ENCODE peak calls at places on chromosomes 16 and 17, in six cellular contexts. Q, S, M, X, C and A are unnamed samples.

GRCh38 chr17:30570191-30570590 is 93.0 kb downstream of the GOSR1 start:
- DNase-seq in S (no peak), Q (no peak), X (no peak), C (no peak), M (no peak), A (no peak)

GRCh38 chr17:30296499-30297038 is 4.8 kb upstream of the BLMH start:
- DNase-seq in C (no peak), X (no peak), M (no peak), Q (no peak), S (no peak), A (no peak)

GRCh38 chr17:77641718-77642117 is 316.8 kb upstream of the TNRC6C start:
- DNase-seq in M (no peak), S (no peak), C (no peak), X (no peak), Q (no peak), A (no peak)

GRCh38 chr16:89917773-89918452 is 749 bp upstream of the MC1R start:
- DNase-seq in M (peak; percentile 91), S (peak; percentile 81), Q (no peak), C (no peak), X (peak; percentile 65), A (peak; percentile 71)

GRCh38 chr16:70267516-70267915 is 15.8 kb upstream of the EXOSC6 start:
- DNase-seq in Q (peak; percentile 37), S (no peak), M (peak; percentile 53), X (peak; percentile 50), C (no peak), A (no peak)

GRCh38 chr17:41333836-41334235 is 16.8 kb downstream of the KRT33A start:
- DNase-seq in Q (no peak), X (no peak), M (no peak), C (no peak), S (no peak), A (no peak)

GRCh38 chr16:78461496-78461938 is 362.1 kb downstream of the WWOX start:
- DNase-seq in Q (no peak), S (no peak), M (peak; percentile 60), C (peak; percentile 37), X (no peak), A (no peak)

GRCh38 chr17:82691714-82692113 is 6.8 kb downstream of the RAB40B start:
- DNase-seq in Q (no peak), C (no peak), X (no peak), S (peak; percentile 35), M (no peak), A (no peak)

GRCh38 chr16:11977206-11978041 is 890 bp downstream of the SNX29 start:
- DNase-seq in X (peak; percentile 27), Q (no peak), C (peak; percentile 42), S (no peak), M (peak; percentile 89), A (no peak)

GRCh38 chr17:17810374-17811248 is 26.2 kb downstream of the SREBF1 start:
- DNase-seq in C (no peak), X (peak; percentile 60), S (peak; percentile 80), M (peak; percentile 53), Q (no peak), A (no peak)
- TF ChIP-seq CTCF in C (no peak), X (no peak), S (no peak), M (no peak), Q (no peak), A (no peak)

DNA sequence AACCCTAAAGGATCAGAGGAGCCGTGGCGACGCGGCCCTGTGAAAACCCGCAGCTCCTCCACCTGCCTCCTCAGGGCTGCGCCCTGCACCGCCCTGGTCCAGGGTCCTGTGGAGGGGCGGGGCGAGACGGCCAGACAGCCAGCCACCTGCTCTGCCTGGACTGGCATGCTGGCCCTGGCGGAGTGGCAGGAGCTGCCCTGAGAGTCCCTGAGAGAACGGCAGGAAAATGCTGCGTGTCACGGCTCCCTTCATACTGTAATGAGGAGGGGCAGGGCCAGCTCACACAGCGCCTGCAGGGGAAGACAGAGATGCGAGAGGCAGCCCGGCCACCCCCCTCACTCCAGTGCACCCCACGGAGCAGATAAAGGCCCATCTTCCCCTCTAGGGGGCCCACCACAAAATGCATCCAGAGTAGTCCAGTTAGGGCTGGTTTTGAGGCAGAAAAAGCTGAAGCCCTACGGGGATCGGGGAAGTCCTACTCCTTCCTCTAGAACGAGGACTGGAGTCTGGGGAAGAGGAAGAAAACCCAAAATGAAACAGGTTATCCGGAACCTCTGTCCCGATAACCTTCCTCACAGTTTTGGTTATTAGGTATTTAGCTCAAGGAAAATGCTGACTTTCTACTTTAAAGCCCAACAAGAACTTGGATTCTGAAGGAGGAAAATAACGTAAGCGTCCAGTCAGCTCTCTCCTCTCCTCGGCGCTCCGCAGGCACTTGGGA is 97.6 kb upstream of the DNAH17 start:
- DNase-seq in Q (no peak), S (no peak), M (no peak), X (no peak), C (no peak), A (no peak)
- TF ChIP-seq CTCF in Q (peak; percentile 2), S (no peak), M (no peak), X (no peak), C (no peak), A (no peak)

GRCh38 chr17:45889579-45889978 is 4.8 kb upstream of the MAPT start:
- DNase-seq in Q (no peak), S (no peak), X (no peak), C (no peak), M (no peak), A (no peak)
- TF ChIP-seq CTCF in Q (no peak), S (no peak), X (no peak), C (no peak), M (no peak), A (no peak)

GRCh38 chr16:51137097-51137496 is 14.0 kb downstream of the SALL1 start:
- DNase-seq in C (no peak), S (peak; percentile 45), M (no peak), X (no peak), Q (no peak), A (no peak)

GRCh38 chr16:51141541-51141940 is 9.5 kb downstream of the SALL1 start:
- DNase-seq in X (no peak), M (no peak), Q (no peak), C (no peak), S (peak; percentile 30), A (no peak)

GRCh38 chr16:51143166-51143565 is 7.9 kb downstream of the SALL1 start:
- DNase-seq in X (no peak), S (no peak), M (no peak), C (no peak), Q (no peak), A (no peak)

GRCh38 chr16:51139568-51139967 is 11.5 kb downstream of the SALL1 start:
- DNase-seq in X (no peak), C (no peak), M (no peak), Q (no peak), S (no peak), A (no peak)

DNA sequence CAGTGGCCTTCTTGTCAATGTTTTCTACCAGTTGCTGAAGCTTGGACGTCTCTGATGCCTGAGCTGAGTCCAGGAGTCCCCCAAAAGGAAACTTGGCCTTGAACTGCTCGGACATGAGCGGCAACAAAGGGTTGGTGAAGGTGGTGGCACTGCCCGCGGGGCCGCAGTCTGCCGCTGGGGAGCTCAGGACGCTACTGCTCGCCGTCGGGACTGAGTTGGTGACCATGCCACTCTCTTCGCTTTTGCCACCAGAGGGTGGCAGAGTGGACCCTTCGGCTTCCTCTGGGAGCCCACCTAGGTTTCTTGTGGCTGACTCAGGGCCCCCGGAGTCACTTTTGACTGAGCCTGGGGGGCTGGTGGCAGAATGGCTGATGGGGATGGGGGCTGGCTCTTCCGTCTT is 11.0 kb downstream of the SALL1 start:
- DNase-seq in Q (no peak), C (no peak), M (no peak), X (no peak), S (peak; percentile 29), A (no peak)
- TF ChIP-seq CTCF in Q (no peak), C (no peak), M (no peak), X (no peak), S (no peak), A (no peak)

GRCh38 chr16:67279296-67280089 is at the start of gene PLEKHG4:
- DNase-seq in X (peak; percentile 77), S (peak; percentile 91), C (no peak), M (peak; percentile 71), Q (peak; percentile 15), A (peak; percentile 77)
- TF ChIP-seq CTCF in X (no peak), S (peak; percentile 66), C (peak; percentile 47), M (peak; percentile 61), Q (peak; percentile 46), A (peak; percentile 55)